ENCODE peak calls at places on chromosome 18, in six cellular contexts. R is fibroblast of lung, M is GM13977, U is mammary epithelial cell, Q is breast epithelium, F is Calu3. D is an unnamed sample.

GRCh38 chr18:13465476-13465875 is 246.9 kb downstream of the LDLRAD4 start:
- DNase-seq in M (no peak), F (no peak), U (no peak), Q (no peak), R (no peak), D (no peak)

GRCh38 chr18:30135938-30136337 is 906.6 kb downstream of the DSC3 start:
- DNase-seq in R (no peak), F (no peak), M (no peak), Q (no peak), U (no peak), D (no peak)

GRCh38 chr18:31581498-31582197 is 10.0 kb upstream of the TTR start:
- DNase-seq in Q (no peak), U (peak), F (no peak), R (peak), M (no peak), D (no peak)

GRCh38 chr18:42784612-42785011 is 330.9 kb downstream of the RIT2 start:
- DNase-seq in R (peak), Q (no peak), U (no peak), M (no peak), F (no peak), D (no peak)

GRCh38 chr18:6891788-6892187 is 162.3 kb downstream of the ARHGAP28 start:
- DNase-seq in M (no peak), F (no peak), Q (no peak), U (peak), R (no peak), D (no peak)

GRCh38 chr18:43805646-43806194 is 528.4 kb upstream of the SYT4 start:
- DNase-seq in Q (no peak), F (no peak), U (no peak), R (peak), M (no peak), D (no peak)

GRCh38 chr18:1648715-1649114 is 744.0 kb downstream of the ADCYAP1 start:
- DNase-seq in R (no peak), U (no peak), F (no peak), Q (no peak), M (no peak), D (no peak)

GRCh38 chr18:45621068-45621511 is 5.8 kb downstream of the SLC14A2 start:
- DNase-seq in M (peak), F (peak), R (peak), Q (no peak), U (peak), D (no peak)

GRCh38 chr18:42274488-42275137 is 319.6 kb downstream of the PIK3C3 start:
- DNase-seq in U (peak), F (no peak), M (peak), Q (no peak), R (peak), D (peak)

GRCh38 chr18:27136208-27136535 is 48.9 kb downstream of the CHST9 start:
- DNase-seq in U (peak), Q (no peak), M (no peak), R (peak), F (peak), D (no peak)

GRCh38 chr18:26089247-26090129 is 925 bp downstream of the SS18 start:
- DNase-seq in R (peak), F (no peak), Q (no peak), U (peak), M (peak), D (peak)

GRCh38 chr18:79575891-79576685 is 103.5 kb upstream of the CTDP1 start:
- DNase-seq in F (no peak), U (no peak), Q (peak), M (no peak), R (peak), D (no peak)

GRCh38 chr18:79377187-79377891 is 18.4 kb upstream of the NFATC1 start:
- DNase-seq in Q (no peak), U (no peak), F (no peak), M (no peak), R (no peak), D (no peak)

GRCh38 chr18:77054606-77055428 is 77.8 kb downstream of the MBP start:
- DNase-seq in U (no peak), R (peak), M (peak), F (peak), Q (no peak), D (peak)
- TF ChIP-seq CTCF in U (peak), R (peak), M (peak), F (peak), Q (no peak), D (peak)

GRCh38 chr18:70627100-70627802 is 338.4 kb downstream of the SOCS6 start:
- DNase-seq in R (no peak), F (no peak), M (no peak), U (no peak), Q (no peak), D (no peak)
- TF ChIP-seq CTCF in R (no peak), F (no peak), M (no peak), U (no peak), Q (no peak), D (no peak)

GRCh38 chr18:3594760-3595241 is 144.8 kb downstream of the TGIF1 start:
- DNase-seq in Q (no peak), F (no peak), U (peak), R (peak), M (no peak), D (no peak)

GRCh38 chr18:3595282-3596273 is 145.6 kb downstream of the TGIF1 start:
- DNase-seq in U (peak), Q (no peak), M (peak), R (peak), F (peak), D (peak)

GRCh38 chr18:3597159-3597977 is 147.4 kb downstream of the TGIF1 start:
- DNase-seq in Q (no peak), U (no peak), R (no peak), M (no peak), F (no peak), D (no peak)

GRCh38 chr18:3593904-3594759 is 144.2 kb downstream of the TGIF1 start:
- DNase-seq in U (peak), Q (peak), M (peak), R (peak), F (peak), D (peak)

GRCh38 chr18:3596324-3597158 is 146.6 kb downstream of the TGIF1 start:
- DNase-seq in F (peak), U (peak), M (peak), Q (no peak), R (peak), D (no peak)
- TF ChIP-seq CTCF in F (peak), U (no peak), M (peak), Q (no peak), R (peak), D (peak)

DNA sequence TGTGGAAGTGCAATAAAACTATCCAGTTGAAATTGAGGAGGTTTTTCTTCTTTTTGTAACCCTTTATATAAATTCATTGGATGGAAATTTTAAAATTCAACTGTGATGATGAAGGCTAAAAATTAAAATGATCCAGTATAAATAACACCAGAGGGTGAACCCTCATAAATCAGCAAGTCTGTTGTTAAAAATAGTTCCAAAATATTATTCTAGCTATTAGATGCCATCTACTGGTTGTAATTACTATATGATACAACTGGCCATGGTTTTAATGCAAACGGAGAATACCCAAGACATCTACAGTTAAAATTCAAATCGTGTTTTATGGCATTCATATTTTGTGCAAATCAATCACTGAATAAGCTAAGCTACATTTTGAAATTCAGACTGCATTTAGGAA is 53.8 kb downstream of the TMEM200C start:
- DNase-seq in Q (no peak), U (no peak), M (no peak), R (peak), F (no peak), D (no peak)
- TF ChIP-seq CTCF in Q (no peak), U (no peak), M (no peak), R (no peak), F (no peak), D (no peak)

DNA sequence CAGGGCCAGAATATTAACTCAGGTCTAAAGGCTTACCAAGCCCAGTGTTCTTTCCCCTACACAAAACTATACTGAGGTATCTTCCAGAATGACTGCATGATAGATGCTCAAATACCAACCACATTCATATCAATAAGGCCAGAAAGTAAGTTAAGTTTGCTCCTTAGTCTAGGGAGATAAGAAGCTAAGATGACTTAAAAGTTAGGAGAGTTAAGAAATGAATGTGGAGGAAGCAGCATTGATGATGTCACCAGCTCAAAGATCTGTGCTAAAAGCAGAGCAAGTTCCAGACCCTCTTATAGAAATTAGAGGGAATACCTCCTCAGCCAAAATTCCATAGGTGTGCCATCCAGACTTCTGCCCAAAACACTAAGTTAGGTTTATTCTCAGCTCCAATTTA is 6.1 kb downstream of the PPP4R1 start:
- DNase-seq in M (no peak), R (peak), Q (no peak), U (no peak), F (no peak), D (no peak)
- TF ChIP-seq CTCF in M (no peak), R (no peak), Q (no peak), U (no peak), F (no peak), D (no peak)

GRCh38 chr18:62778976-62779869 is 63.9 kb downstream of the PHLPP1 start:
- DNase-seq in F (no peak), U (no peak), M (no peak), R (no peak), Q (no peak), D (no peak)
- TF ChIP-seq CTCF in F (no peak), U (no peak), M (no peak), R (no peak), Q (no peak), D (no peak)

GRCh38 chr18:12408247-12408869 is 629 bp downstream of the PRELID3A start:
- DNase-seq in M (no peak), F (no peak), U (no peak), Q (no peak), R (peak), D (no peak)
- TF ChIP-seq CTCF in M (no peak), F (no peak), U (no peak), Q (no peak), R (no peak), D (no peak)

GRCh38 chr18:63850010-63850409 is 37.5 kb upstream of the SERPINB2 start:
- DNase-seq in F (peak), Q (no peak), M (peak), R (no peak), U (no peak), D (peak)
- TF ChIP-seq CTCF in F (peak), Q (no peak), M (peak), R (peak), U (peak), D (peak)

DNA sequence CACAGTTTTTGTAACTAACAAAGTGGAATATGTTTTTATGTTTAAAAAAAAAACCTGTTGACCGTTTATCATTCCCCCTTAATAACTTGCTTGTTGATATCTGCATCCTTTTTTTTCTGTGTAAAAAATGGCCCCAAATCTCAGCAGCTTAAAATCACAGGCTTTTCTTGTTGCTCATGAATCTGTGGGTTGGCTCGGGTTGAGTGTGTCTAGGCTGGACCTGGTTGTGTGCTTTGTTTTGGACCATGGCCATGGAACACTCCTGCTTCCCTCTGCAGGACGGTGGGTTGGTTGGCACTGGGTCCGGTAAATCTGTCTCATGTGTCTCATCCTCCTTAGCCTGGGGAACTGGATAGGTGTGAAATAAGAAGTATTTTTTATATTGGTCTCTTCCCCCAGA is 139.0 kb upstream of the LINC00305 start:
- DNase-seq in Q (no peak), F (no peak), R (no peak), M (no peak), U (no peak), D (no peak)
- TF ChIP-seq CTCF in Q (no peak), F (no peak), R (no peak), M (no peak), U (no peak), D (no peak)